ENCODE peak calls at places on chromosomes 2 and 18, in four cellular contexts. C is tibial artery, W is fibroblast of lung, G is GM12865. K is an unnamed sample.
A peak's percentile ranks its signal among the peaks of the same experiment; 100 is the strongest.

GRCh38 chr2:230443540-230443939 is 27.5 kb downstream of the SP100 start:
- DNase-seq in C (no peak), W (peak; percentile 61), G (peak; percentile 42), K (peak; percentile 19)

GRCh38 chr18:25099838-25100393 is 252.1 kb downstream of the ZNF521 start:
- DNase-seq in C (no peak), W (no peak), G (no peak), K (peak; percentile 53)

GRCh38 chr2:128313076-128313836 is 5.4 kb downstream of the HS6ST1 start:
- DNase-seq in C (peak; percentile 59), W (peak; percentile 72), G (peak; percentile 0), K (peak; percentile 53)

GRCh38 chr2:10257500-10258147 is 45.1 kb upstream of the HPCAL1 start:
- DNase-seq in C (peak; percentile 34), W (no peak), G (no peak), K (no peak)

GRCh38 chr2:148165975-148166374 is 145.1 kb downstream of the MBD5 start:
- DNase-seq in C (no peak), W (no peak), G (no peak), K (no peak)

GRCh38 chr2:200713704-200714064 is 98.0 kb upstream of the BZW1 start:
- DNase-seq in C (no peak), W (no peak), G (peak; percentile 5), K (no peak)

GRCh38 chr2:64950226-64951160 is 38.7 kb upstream of the SLC1A4 start:
- DNase-seq in C (no peak), W (peak; percentile 32), G (peak; percentile 69), K (peak; percentile 64)

GRCh38 chr2:10534514-10535250 is 86.6 kb upstream of the ODC1 start:
- DNase-seq in C (peak; percentile 42), W (peak; percentile 56), G (no peak), K (peak; percentile 41)

GRCh38 chr2:105396254-105397024 is 2.4 kb downstream of the FHL2 start:
- DNase-seq in C (peak; percentile 77), W (peak; percentile 97), G (no peak), K (peak; percentile 90)

GRCh38 chr2:239550336-239550735 is 149.5 kb upstream of the HDAC4 start:
- DNase-seq in C (no peak), W (no peak), G (no peak), K (no peak)

GRCh38 chr2:236636714-236637485 is 67.3 kb downstream of the ACKR3 start:
- DNase-seq in C (peak; percentile 54), W (no peak), G (no peak), K (no peak)

GRCh38 chr2:112811841-112812306 is 24.7 kb downstream of the IL1B start:
- DNase-seq in C (no peak), W (peak; percentile 86), G (peak; percentile 76), K (peak; percentile 69)

GRCh38 chr2:42359304-42359749 is 1.7 kb downstream of the COX7A2L start:
- DNase-seq in C (no peak), W (no peak), G (peak; percentile 45), K (peak; percentile 37)

DNA sequence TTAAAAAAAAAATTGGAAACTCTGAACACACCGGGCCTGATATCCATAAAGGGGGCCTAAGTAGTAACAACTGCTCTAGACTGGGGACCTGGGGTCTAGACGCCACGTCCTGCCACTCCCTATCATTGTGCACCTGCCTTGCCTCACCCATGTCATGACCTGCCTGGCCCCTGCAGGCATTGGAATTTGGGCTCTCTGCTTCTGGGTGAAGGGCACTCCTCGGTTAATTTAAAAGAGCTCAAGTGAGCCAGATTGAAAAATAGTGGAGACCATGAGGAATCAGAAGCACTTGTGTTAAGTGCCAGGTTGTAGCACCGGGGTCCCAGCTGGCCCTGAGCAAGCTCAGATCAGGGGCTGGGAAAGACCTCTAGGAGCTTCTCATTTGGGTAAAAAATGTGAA is 48.1 kb downstream of the SLC4A1AP start:
- DNase-seq in C (no peak), W (no peak), G (no peak), K (no peak)
- TF ChIP-seq CTCF in C (no peak), W (no peak), G (no peak), K (no peak)

GRCh38 chr2:167844714-167845530 is 402.5 kb downstream of the STK39 start:
- DNase-seq in C (no peak), W (no peak), G (peak; percentile 26), K (no peak)

GRCh38 chr2:167843657-167844056 is 403.7 kb downstream of the STK39 start:
- DNase-seq in C (no peak), W (no peak), G (no peak), K (no peak)

GRCh38 chr2:167842047-167842446 is 405.3 kb downstream of the STK39 start:
- DNase-seq in C (no peak), W (no peak), G (no peak), K (no peak)

DNA sequence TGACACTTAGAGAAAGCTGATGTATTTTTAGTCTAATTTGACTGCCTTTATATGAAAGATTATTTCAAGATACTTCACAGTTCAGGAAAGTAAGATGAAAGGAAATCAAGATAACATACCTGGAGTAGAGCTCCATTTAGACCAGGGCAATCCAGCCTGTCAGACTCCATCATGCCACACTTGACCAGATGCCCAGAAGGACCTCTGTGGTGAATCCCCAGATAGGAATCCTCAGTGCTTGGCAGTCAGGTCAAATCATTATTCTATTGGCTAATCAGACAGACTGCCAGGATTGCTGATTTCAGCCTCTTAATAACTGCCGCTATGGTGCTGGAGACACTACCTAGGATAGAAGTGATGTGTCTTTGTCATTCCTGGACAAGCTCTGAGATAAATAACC is 404.2 kb downstream of the STK39 start:
- DNase-seq in C (no peak), W (no peak), G (no peak), K (no peak)
- TF ChIP-seq CTCF in C (no peak), W (no peak), G (no peak), K (no peak)

GRCh38 chr18:44588466-44588865 is 92.2 kb upstream of the SETBP1 start:
- DNase-seq in C (no peak), W (peak; percentile 25), G (no peak), K (peak; percentile 87)
- TF ChIP-seq CTCF in C (no peak), W (no peak), G (no peak), K (no peak)

GRCh38 chr2:8677646-8678592 is 3.9 kb upstream of the ID2 start:
- DNase-seq in C (peak; percentile 84), W (peak; percentile 87), G (peak; percentile 53), K (peak; percentile 58)
- TF ChIP-seq CTCF in C (peak; percentile 40), W (no peak), G (no peak), K (no peak)

GRCh38 chr2:192377174-192377573 is 182.4 kb upstream of the TMEFF2 start:
- DNase-seq in C (no peak), W (no peak), G (no peak), K (no peak)

GRCh38 chr2:192373244-192373643 is 178.5 kb upstream of the TMEFF2 start:
- DNase-seq in C (no peak), W (no peak), G (no peak), K (no peak)

GRCh38 chr2:192379736-192380135 is 185.0 kb upstream of the TMEFF2 start:
- DNase-seq in C (no peak), W (no peak), G (no peak), K (no peak)

GRCh38 chr2:192373754-192374153 is 179.0 kb upstream of the TMEFF2 start:
- DNase-seq in C (no peak), W (no peak), G (no peak), K (no peak)
- TF ChIP-seq CTCF in C (no peak), W (no peak), G (no peak), K (no peak)

DNA sequence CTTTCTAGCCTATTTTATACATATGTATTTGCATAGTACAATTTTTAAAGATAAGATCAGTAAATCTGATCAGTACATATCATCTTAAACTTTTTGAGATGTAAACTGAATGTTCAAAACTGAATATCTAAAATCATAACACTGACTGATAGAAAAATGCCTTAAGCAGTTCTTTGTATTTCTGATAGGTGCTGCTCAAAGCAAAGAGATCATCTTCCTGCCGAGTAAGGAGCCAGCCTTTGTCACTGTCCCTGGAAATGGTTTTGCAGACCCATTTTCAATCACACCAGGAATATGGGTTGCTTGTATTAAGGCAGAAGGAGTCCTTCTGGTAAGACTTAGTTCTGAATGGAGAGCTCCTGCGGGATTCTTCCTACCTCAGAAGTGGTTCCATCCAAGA is 135.0 kb downstream of the LAMA3 start:
- DNase-seq in C (no peak), W (no peak), G (no peak), K (no peak)
- TF ChIP-seq CTCF in C (no peak), W (no peak), G (peak; percentile 17), K (peak; percentile 22)